ENCODE peak calls at places on chromosomes 11 and 22, in ten cellular contexts. E is SK-N-SH, Q is stomach, A is HepG2, Y is sigmoid colon, N is transverse colon, F is ovary, G is K562, D is tibial nerve, U is suprapubic skin. M is an unnamed sample.

GRCh38 chr11:15114501-15115475 is at the start of gene INSC:
- DNase-seq in D (no peak), N (no peak), F (no peak), Y (no peak), U (no peak), Q (no peak), G (no peak), A (no peak), E (peak; percentile 85), M (peak; percentile 72)

GRCh38 chr11:1060885-1061616 is 13.6 kb upstream of the MUC2 start:
- DNase-seq in D (no peak), F (no peak), N (peak; percentile 92), Q (peak; percentile 77), G (no peak), A (no peak), U (peak; percentile 77), Y (no peak), E (no peak), M (peak; percentile 21)

GRCh38 chr11:73047773-73048371 is 94.2 kb downstream of the FCHSD2 start:
- DNase-seq in E (no peak), Y (no peak), F (no peak), N (no peak), Q (no peak), D (no peak), U (no peak), A (no peak), G (no peak), M (no peak)

GRCh38 chr11:31690041-31690440 is 121.1 kb downstream of the PAX6 start:
- DNase-seq in U (no peak), F (no peak), Q (no peak), E (no peak), A (no peak), G (no peak), N (no peak), D (no peak), Y (no peak), M (no peak)

GRCh38 chr11:121099885-121100284 is 1.2 kb upstream of the TECTA start:
- DNase-seq in F (no peak), Y (no peak), A (no peak), G (no peak), N (no peak), D (no peak), E (no peak), U (no peak), Q (no peak), M (no peak)

GRCh38 chr22:49929553-49929979 is 11.1 kb downstream of the CRELD2 start:
- DNase-seq in G (peak; percentile 61), D (no peak), E (peak; percentile 97), F (peak; percentile 82), A (no peak), U (no peak), Y (peak; percentile 80), Q (peak; percentile 81), N (peak; percentile 78), M (peak; percentile 96)

GRCh38 chr11:93467054-93467453 is 76.1 kb downstream of the SMCO4 start:
- DNase-seq in D (no peak), N (no peak), U (no peak), G (no peak), E (no peak), Y (no peak), F (no peak), Q (no peak), A (no peak), M (no peak)

GRCh38 chr11:30914143-30914762 is 328.1 kb upstream of the MPPED2 start:
- DNase-seq in A (peak; percentile 16), U (no peak), Y (no peak), F (peak; percentile 49), D (peak; percentile 40), N (peak; percentile 40), Q (peak; percentile 52), E (peak; percentile 62), G (peak; percentile 14), M (no peak)

DNA sequence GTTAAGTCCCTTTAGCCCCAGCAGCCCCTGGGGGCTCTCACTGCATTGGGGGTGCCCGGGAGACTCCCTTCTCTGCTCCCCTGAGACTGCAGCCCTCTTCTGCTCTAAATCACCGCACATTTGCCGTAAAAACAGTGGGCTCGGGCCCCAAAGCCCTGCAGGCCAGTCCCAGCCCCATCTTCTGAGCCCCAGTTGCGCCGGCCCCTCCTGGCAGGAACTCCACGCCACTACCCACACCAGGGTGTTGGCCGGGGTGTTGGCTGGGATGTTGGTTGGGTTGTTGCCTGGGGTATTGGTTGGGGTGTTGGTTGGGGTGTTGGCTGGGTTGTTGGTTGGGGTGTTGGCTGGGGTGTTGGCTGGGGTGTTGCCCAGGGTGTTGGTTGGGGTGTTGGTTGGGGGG is 23.5 kb downstream of the OTUB1 start:
- DNase-seq in F (no peak), U (no peak), Q (no peak), N (no peak), A (no peak), Y (no peak), G (no peak), D (no peak), E (no peak), M (no peak)
- TF ChIP-seq EP300 in F (no peak), U (no peak), Q (no peak), N (no peak), A (no peak), Y (no peak), G (no peak), D (no peak), E (no peak), M (no peak)

DNA sequence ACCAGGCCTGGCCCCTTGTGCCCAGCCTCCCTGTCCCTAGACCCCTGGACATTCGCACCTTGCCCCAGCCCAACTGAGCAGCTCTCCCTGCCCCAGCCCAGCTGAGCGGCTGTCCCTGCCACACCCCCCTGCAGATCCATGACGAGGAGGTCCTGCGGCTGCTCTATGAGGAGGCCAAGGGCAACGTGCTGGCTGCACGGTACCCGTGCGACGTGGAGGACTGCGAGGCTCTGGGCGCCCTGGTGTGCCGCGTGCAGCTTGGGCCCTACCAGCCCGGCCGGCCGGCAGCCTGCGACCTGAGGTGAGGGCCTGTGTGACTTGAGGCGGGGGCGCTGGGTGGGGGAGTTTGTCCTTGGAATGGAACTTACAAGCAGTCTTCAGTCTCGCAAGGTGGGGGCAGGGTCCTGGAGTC is 7.7 kb downstream of the FRMD8 start:
- DNase-seq in D (no peak), Q (no peak), G (no peak), Y (peak; percentile 63), A (no peak), N (no peak), U (no peak), E (no peak), F (no peak), M (no peak)
- H3K36me3 ChIP-seq in D (no peaks in the 10 kb centered on the region), Q (peaks cover 100% of the 10 kb centered on the region), G (peaks cover 77% of the 10 kb centered on the region), Y (peaks cover 57% of the 10 kb centered on the region), A (peaks cover 21% of the 10 kb centered on the region), N (no peaks in the 10 kb centered on the region), U (peaks cover 72% of the 10 kb centered on the region), E (no peaks in the 10 kb centered on the region), F (no peaks in the 10 kb centered on the region), M (peaks cover 7% of the 10 kb centered on the region)

GRCh38 chr11:2701230-2701629 is 1.4 kb upstream of the KCNQ1OT1 start:
- DNase-seq in E (no peak), F (peak; percentile 36), U (peak; percentile 73), Q (no peak), D (no peak), Y (peak; percentile 60), N (no peak), A (peak; percentile 43), G (no peak), M (no peak)

GRCh38 chr11:2702771-2703486 is 3.1 kb upstream of the KCNQ1OT1 start:
- DNase-seq in N (no peak), Y (peak; percentile 48), U (peak; percentile 47), G (no peak), E (no peak), D (no peak), F (no peak), A (no peak), Q (no peak), M (no peak)

GRCh38 chr11:2700415-2701211 is 819 bp upstream of the KCNQ1OT1 start:
- DNase-seq in N (peak; percentile 80), Y (peak; percentile 84), U (peak; percentile 92), Q (peak; percentile 64), G (peak; percentile 79), E (peak; percentile 79), D (peak; percentile 60), A (peak; percentile 57), F (peak; percentile 73), M (peak; percentile 75)

GRCh38 chr11:2703487-2704141 is 3.8 kb upstream of the KCNQ1OT1 start:
- DNase-seq in F (peak; percentile 62), U (no peak), G (no peak), Y (peak; percentile 61), A (no peak), D (no peak), N (no peak), Q (no peak), E (no peak), M (no peak)

DNA sequence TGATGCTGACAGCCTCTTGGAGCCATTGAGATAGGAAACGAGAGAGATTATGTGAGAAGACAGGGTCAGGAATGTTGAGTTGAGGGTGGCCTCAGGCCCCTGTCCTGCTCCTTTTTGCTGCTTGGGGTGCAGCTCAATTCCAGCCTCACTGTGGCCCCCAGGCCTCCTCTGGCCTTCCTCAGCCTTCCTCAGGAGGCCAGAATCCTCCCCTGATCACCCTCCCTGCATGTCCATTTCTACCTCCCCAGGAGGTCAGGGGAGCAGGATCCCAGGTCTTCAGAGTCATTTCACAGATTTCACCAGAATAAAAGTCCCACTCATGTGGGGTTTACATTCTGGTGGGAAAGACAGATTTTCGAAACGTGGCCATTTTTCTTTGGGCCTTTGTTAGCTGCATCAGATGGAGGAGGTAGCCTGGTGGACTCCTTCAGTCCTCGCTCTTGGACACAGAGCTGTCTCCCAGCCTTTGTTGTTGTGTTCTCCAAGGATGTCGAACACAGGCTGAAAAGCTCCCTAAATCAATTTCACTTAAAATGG is 2.2 kb upstream of the KCNQ1OT1 start:
- DNase-seq in Y (peak; percentile 32), E (no peak), Q (no peak), N (no peak), D (no peak), A (no peak), F (peak; percentile 26), U (peak; percentile 32), G (no peak), M (no peak)
- TF ChIP-seq EP300 in Y (no peak), E (no peak), Q (no peak), N (no peak), D (no peak), A (no peak), F (no peak), U (no peak), G (no peak), M (no peak)

GRCh38 chr11:47356129-47356997 is 3.9 kb upstream of the MYBPC3 start:
- DNase-seq in G (no peak), N (no peak), Y (no peak), D (no peak), F (peak; percentile 22), Q (no peak), U (no peak), A (no peak), E (no peak), M (no peak)

GRCh38 chr11:47355283-47356128 is 3.0 kb upstream of the MYBPC3 start:
- DNase-seq in G (peak; percentile 96), Y (peak; percentile 97), A (peak; percentile 86), F (peak; percentile 97), N (peak; percentile 97), D (peak; percentile 92), E (peak; percentile 93), Q (peak; percentile 97), U (peak; percentile 97), M (peak; percentile 94)

GRCh38 chr11:47354913-47355282 is 2.4 kb upstream of the MYBPC3 start:
- DNase-seq in U (no peak), N (no peak), F (no peak), E (no peak), G (no peak), A (no peak), Y (no peak), D (no peak), Q (no peak), M (no peak)

GRCh38 chr11:47352556-47352955 is at the start of gene MYBPC3:
- DNase-seq in Y (no peak), E (peak; percentile 26), A (no peak), U (no peak), N (no peak), F (no peak), G (no peak), Q (no peak), D (no peak), M (no peak)

DNA sequence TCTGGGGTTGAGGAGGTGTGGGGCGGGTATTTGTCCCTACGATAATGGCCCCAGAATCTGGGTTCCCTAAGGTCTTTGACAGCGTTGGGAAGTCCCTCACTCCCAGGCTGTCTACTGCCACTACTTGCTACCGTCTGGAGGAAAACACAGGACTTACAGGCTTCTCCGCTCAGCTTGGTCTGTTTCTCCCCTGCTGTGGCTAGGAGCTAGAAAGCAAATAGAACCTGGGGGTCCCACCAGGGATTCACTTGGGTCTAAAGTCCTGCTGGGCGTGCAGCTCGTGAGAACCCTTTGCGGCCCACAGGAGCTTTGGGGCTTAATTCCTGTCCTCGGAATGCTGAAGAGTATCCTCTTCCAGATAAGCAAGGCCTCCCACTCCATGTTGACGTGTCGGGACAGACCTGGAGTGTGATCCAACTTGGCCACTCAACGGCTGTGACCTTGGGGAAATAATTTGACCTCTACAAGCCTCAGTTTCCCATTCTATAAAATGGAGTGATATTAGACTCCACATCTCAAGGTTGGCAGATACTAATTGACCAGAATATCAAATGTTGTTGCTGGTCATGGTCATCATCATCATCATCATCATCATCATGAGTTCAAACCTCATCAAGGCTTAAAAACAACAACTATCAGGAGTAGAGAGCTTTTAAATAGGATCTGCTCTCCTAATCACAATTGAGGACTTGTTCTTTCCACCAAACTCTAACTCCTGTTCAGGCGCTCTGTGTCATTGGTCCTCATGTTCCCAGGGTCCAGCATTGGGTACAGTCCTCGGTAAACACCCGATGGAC is 1.7 kb upstream of the MYBPC3 start:
- DNase-seq in N (no peak), Q (no peak), A (no peak), E (peak; percentile 30), Y (no peak), D (no peak), U (no peak), G (no peak), F (no peak), M (no peak)
- H3K36me3 ChIP-seq in N (no peaks in the 10 kb centered on the region), Q (no peaks in the 10 kb centered on the region), A (no peaks in the 10 kb centered on the region), E (no peaks in the 10 kb centered on the region), Y (no peaks in the 10 kb centered on the region), D (no peaks in the 10 kb centered on the region), U (no peaks in the 10 kb centered on the region), G (no peaks in the 10 kb centered on the region), F (no peaks in the 10 kb centered on the region), M (no peaks in the 10 kb centered on the region)